ENCODE peak calls at places on chromosomes 11 and 22, in six cellular contexts. W is fibroblast of pulmonary artery; Q is heart left ventricle; I is tibial nerve; T is HEK293T; K is activated naive CD4-positive, alpha-beta T cell treated with Interleukin-2 at 50 U/mL for 16 hours. V is an unnamed sample.

GRCh38 chr22:20567371-20567847 is 60.0 kb downstream of the MED15 start:
- DNase-seq in W (no peak), Q (peak), I (no peak), T (no peak), K (no peak), V (no peak)

GRCh38 chr11:35047179-35047578 is 91.8 kb upstream of the CD44 start:
- DNase-seq in W (no peak), Q (no peak), I (no peak), T (no peak), K (peak), V (no peak)

GRCh38 chr22:21972293-21972779 is 10.3 kb downstream of the TOP3B start:
- DNase-seq in W (peak), Q (no peak), I (no peak), T (peak), K (peak), V (no peak)

GRCh38 chr11:9315078-9315688 is 790 bp upstream of the TMEM41B start:
- DNase-seq in W (no peak), Q (no peak), I (no peak), T (no peak), K (peak), V (peak)

GRCh38 chr11:44952082-44952481 is 1.4 kb upstream of the TP53I11 start:
- DNase-seq in W (no peak), Q (no peak), I (no peak), T (no peak), K (no peak), V (no peak)

GRCh38 chr11:19370100-19370861 is 129.5 kb upstream of the E2F8 start:
- DNase-seq in W (peak), Q (peak), I (peak), T (no peak), K (no peak), V (no peak)

GRCh38 chr11:83510530-83511449 is 224.6 kb upstream of the CCDC90B start:
- DNase-seq in W (no peak), Q (no peak), I (no peak), T (no peak), K (no peak), V (no peak)

GRCh38 chr11:15490535-15490934 is 375.8 kb downstream of the INSC start:
- DNase-seq in W (no peak), Q (no peak), I (no peak), T (no peak), K (no peak), V (no peak)

GRCh38 chr11:45150301-45150700 is 3.9 kb downstream of the PRDM11 start:
- DNase-seq in W (no peak), Q (no peak), I (no peak), T (no peak), K (no peak), V (no peak)

GRCh38 chr11:15826826-15827225 is 529.5 kb downstream of the SOX6 start:
- DNase-seq in W (peak), Q (peak), I (peak), T (peak), K (no peak), V (no peak)

GRCh38 chr11:60528934-60529333 is 13.7 kb downstream of the MS4A13 start:
- DNase-seq in W (no peak), Q (no peak), I (no peak), T (no peak), K (no peak), V (no peak)

GRCh38 chr11:72685560-72686480 is 11.6 kb upstream of the PDE2A start:
- DNase-seq in W (peak), Q (peak), I (peak), T (no peak), K (peak), V (no peak)

GRCh38 chr11:74341926-74342325 is 30.5 kb upstream of the P4HA3 start:
- DNase-seq in W (no peak), Q (no peak), I (no peak), T (no peak), K (no peak), V (no peak)

GRCh38 chr11:74683279-74683871 is 47.9 kb downstream of the CHRDL2 start:
- DNase-seq in W (no peak), Q (peak), I (no peak), T (no peak), K (no peak), V (no peak)

GRCh38 chr11:63246045-63246444 is 2.6 kb upstream of the SLC22A25 start:
- DNase-seq in W (no peak), Q (no peak), I (no peak), T (no peak), K (no peak), V (no peak)

GRCh38 chr11:76380161-76380976 is 563 bp downstream of the THAP12 start:
- DNase-seq in W (peak), Q (peak), I (no peak), T (peak), K (peak), V (no peak)

GRCh38 chr11:36092314-36093030 is 148.6 kb downstream of the LDLRAD3 start:
- DNase-seq in W (no peak), Q (no peak), I (no peak), T (no peak), K (no peak), V (no peak)

GRCh38 chr22:44325718-44326548 is 13.2 kb upstream of the SHISAL1 start:
- DNase-seq in W (peak), Q (no peak), I (no peak), T (no peak), K (no peak), V (no peak)

GRCh38 chr11:119316729-119317591 is at the start of gene MCAM:
- DNase-seq in W (no peak), Q (peak), I (no peak), T (peak), K (no peak), V (no peak)

GRCh38 chr11:86926975-86927374 is 28.2 kb downstream of the FZD4 start:
- DNase-seq in W (no peak), Q (no peak), I (no peak), T (no peak), K (no peak), V (no peak)

GRCh38 chr22:30286813-30287625 is 2.3 kb downstream of the CASTOR1 start:
- DNase-seq in W (peak), Q (peak), I (no peak), T (peak), K (peak), V (peak)

GRCh38 chr11:14081541-14082211 is 119.2 kb downstream of the SPON1 start:
- DNase-seq in W (no peak), Q (no peak), I (no peak), T (no peak), K (no peak), V (no peak)

GRCh38 chr11:67302571-67303131 is 679 bp upstream of the SSH3 start:
- DNase-seq in W (peak), Q (peak), I (no peak), T (no peak), K (no peak), V (no peak)

GRCh38 chr11:19557720-19558140 is 154.9 kb upstream of the NAV2 start:
- DNase-seq in W (peak), Q (peak), I (peak), T (peak), K (peak), V (peak)

GRCh38 chr22:39241632-39242388 is 3.0 kb downstream of the PDGFB start:
- DNase-seq in W (no peak), Q (peak), I (no peak), T (no peak), K (peak), V (no peak)

GRCh38 chr11:1931326-1931725 is 11.8 kb downstream of the TNNT3 start:
- DNase-seq in W (peak), Q (peak), I (no peak), T (no peak), K (no peak), V (no peak)

GRCh38 chr22:49608228-49608627 is 219.4 kb downstream of the BRD1 start:
- DNase-seq in W (no peak), Q (no peak), I (no peak), T (no peak), K (no peak), V (no peak)

GRCh38 chr11:76609736-76610370 is 60.7 kb downstream of the LRRC32 start:
- DNase-seq in W (no peak), Q (no peak), I (no peak), T (no peak), K (no peak), V (no peak)

GRCh38 chr11:47514825-47515647 is 37.9 kb downstream of the CELF1 start:
- DNase-seq in W (peak), Q (no peak), I (no peak), T (no peak), K (peak), V (no peak)

GRCh38 chr11:45649544-45650165 is 15.8 kb downstream of the CHST1 start:
- DNase-seq in W (no peak), Q (no peak), I (no peak), T (no peak), K (no peak), V (no peak)

GRCh38 chr11:17129003-17129402 is 51.5 kb upstream of the RPS13 start:
- DNase-seq in W (peak), Q (no peak), I (no peak), T (no peak), K (no peak), V (no peak)

GRCh38 chr11:12045914-12046635 is 37.6 kb upstream of the DKK3 start:
- DNase-seq in W (no peak), Q (no peak), I (no peak), T (no peak), K (no peak), V (no peak)

GRCh38 chr11:103844327-103845215 is 191.9 kb upstream of the DDI1 start:
- DNase-seq in W (no peak), Q (no peak), I (no peak), T (no peak), K (no peak), V (no peak)

GRCh38 chr11:117182551-117182935 is 4.0 kb downstream of the SIDT2 start:
- DNase-seq in W (no peak), Q (no peak), I (no peak), T (no peak), K (no peak), V (no peak)

GRCh38 chr11:11798586-11799438 is 43.0 kb upstream of the USP47 start:
- DNase-seq in W (peak), Q (peak), I (peak), T (peak), K (peak), V (peak)

GRCh38 chr22:44698531-44699421 is 3.2 kb upstream of the PRR5 start:
- DNase-seq in W (peak), Q (peak), I (peak), T (no peak), K (no peak), V (no peak)

GRCh38 chr11:69310934-69311766 is 17.2 kb downstream of the MYEOV start:
- DNase-seq in W (no peak), Q (no peak), I (no peak), T (no peak), K (peak), V (no peak)

GRCh38 chr22:43921361-43921760 is 2.2 kb upstream of the PNPLA3 start:
- DNase-seq in W (peak), Q (no peak), I (no peak), T (no peak), K (no peak), V (no peak)

GRCh38 chr11:66011785-66012303 is at the start of gene CST6:
- DNase-seq in W (no peak), Q (no peak), I (no peak), T (no peak), K (no peak), V (no peak)

V was measured in DMS153.